ENCODE peak calls at places on chromosomes 11 and 22, in eight cellular contexts. K is NCI-H2081; A is DMS 273 treated with DMSO at 0.1 percent for 48 hours; U is stimulated activated naive CD4-positive, alpha-beta T cell; N is A549; J is GM10248; Z is activated CD4-positive, alpha-beta T cell treated with anti-CD3 and anti-CD28 coated beads, Interleukin-2, amount 50 U/mL, for 1 hour; O is stimulated activated effector memory CD8-positive, alpha-beta T cell treated with anti-CD3 and anti-CD28 coated beads, Interleukin-12 subunit alpha, Interleukin-12 subunit beta, amount 100 ng/mL, for 72 hours. G is an unnamed sample.

GRCh38 chr11:69205929-69206612 is 50.3 kb downstream of the SMIM38 start:
- DNase-seq in N (no peak), A (peak), U (no peak), K (no peak), J (no peak), Z (no peak), O (no peak), G (no peak)

GRCh38 chr11:125214466-125215204 is 50.1 kb downstream of the PKNOX2 start:
- DNase-seq in N (no peak), Z (no peak), O (no peak), U (no peak), K (no peak), A (no peak), J (no peak), G (no peak)

GRCh38 chr22:27851974-27852713 is 50.6 kb upstream of the MN1 start:
- DNase-seq in U (no peak), N (no peak), Z (no peak), A (no peak), K (peak), O (no peak), J (no peak), G (no peak)

GRCh38 chr11:103773059-103773458 is 263.4 kb upstream of the DDI1 start:
- DNase-seq in U (no peak), K (no peak), Z (no peak), A (no peak), O (no peak), N (no peak), J (no peak), G (no peak)

GRCh38 chr11:19244621-19245020 is 3.9 kb upstream of the E2F8 start:
- DNase-seq in O (no peak), U (no peak), A (no peak), K (no peak), Z (no peak), J (no peak), N (no peak), G (no peak)

GRCh38 chr11:10657308-10658271 is 36.0 kb downstream of the IRAG1 start:
- DNase-seq in Z (no peak), U (no peak), J (peak), O (peak), A (no peak), K (no peak), N (no peak), G (no peak)

GRCh38 chr11:94525933-94526332 is 13.7 kb downstream of the C11orf97 start:
- DNase-seq in N (no peak), K (no peak), J (no peak), O (no peak), U (no peak), Z (no peak), A (no peak), G (peak)

GRCh38 chr11:60193687-60194433 is 11.0 kb upstream of the MS4A6A start:
- DNase-seq in N (peak), K (peak), O (peak), A (no peak), J (peak), Z (peak), U (peak), G (peak)

GRCh38 chr11:63672934-63673539 is 1.9 kb upstream of the ATL3 start:
- DNase-seq in O (no peak), Z (no peak), K (no peak), U (no peak), J (no peak), N (no peak), A (no peak), G (no peak)

GRCh38 chr11:65879622-65880021 is at the start of gene CTSW:
- DNase-seq in K (no peak), J (no peak), N (no peak), U (no peak), Z (no peak), O (peak), A (no peak), G (no peak)

GRCh38 chr11:91394718-91395414 is 829.8 kb upstream of the FAT3 start:
- DNase-seq in K (peak), J (no peak), O (no peak), A (no peak), N (no peak), U (no peak), Z (no peak), G (no peak)

GRCh38 chr11:116217006-116217405 is 555.8 kb downstream of the BUD13 start:
- DNase-seq in K (peak), N (peak), O (no peak), J (no peak), Z (no peak), A (no peak), U (no peak), G (peak)

GRCh38 chr11:18457435-18457834 is 1.8 kb downstream of the LDHAL6A start:
- DNase-seq in A (no peak), U (no peak), N (peak), K (no peak), O (no peak), Z (no peak), J (no peak), G (no peak)

GRCh38 chr11:2290351-2290841 is 11.3 kb downstream of the C11orf21 start:
- DNase-seq in A (no peak), N (no peak), J (no peak), U (no peak), K (peak), O (peak), Z (no peak), G (no peak)

GRCh38 chr11:129973809-129974208 is 28.8 kb downstream of the PRDM10 start:
- DNase-seq in U (no peak), O (no peak), J (no peak), N (no peak), K (no peak), A (no peak), Z (no peak), G (peak)

GRCh38 chr11:3161309-3161708 is 3.8 kb downstream of the OSBPL5 start:
- DNase-seq in U (no peak), J (no peak), N (no peak), O (no peak), Z (no peak), K (no peak), A (no peak), G (peak)

GRCh38 chr22:36901411-36902142 is 11.9 kb upstream of the CSF2RB start:
- DNase-seq in N (no peak), U (no peak), O (no peak), Z (no peak), J (peak), A (no peak), K (no peak), G (no peak)

GRCh38 chr22:24706050-24706449 is 68.5 kb downstream of the PIWIL3 start:
- DNase-seq in N (no peak), Z (no peak), U (no peak), J (no peak), O (no peak), A (no peak), K (no peak), G (peak)

GRCh38 chr22:47839586-47840245 is 1077.3 kb downstream of the TBC1D22A start:
- DNase-seq in J (no peak), K (no peak), A (no peak), Z (no peak), U (no peak), N (no peak), O (no peak), G (peak)

GRCh38 chr22:33023119-33023827 is 34.9 kb downstream of the SYN3 start:
- DNase-seq in K (no peak), J (no peak), U (no peak), Z (no peak), O (no peak), N (no peak), A (no peak), G (no peak)

GRCh38 chr11:72352859-72353551 is 81.3 kb downstream of the CLPB start:
- DNase-seq in U (no peak), N (no peak), J (peak), A (peak), O (peak), K (no peak), Z (no peak), G (no peak)

GRCh38 chr11:92628401-92629292 is 340.8 kb upstream of the MTNR1B start:
- DNase-seq in A (no peak), K (peak), U (no peak), O (no peak), N (no peak), J (no peak), Z (no peak), G (no peak)

GRCh38 chr11:88482871-88483301 is 145.3 kb upstream of the CTSC start:
- DNase-seq in N (no peak), O (no peak), J (no peak), Z (no peak), A (no peak), K (no peak), U (no peak), G (no peak)

GRCh38 chr11:70625921-70626518 is 227.7 kb downstream of the CTTN start:
- DNase-seq in J (no peak), Z (no peak), O (no peak), K (no peak), U (no peak), A (no peak), N (no peak), G (no peak)

GRCh38 chr22:47781427-47782111 is 1019.1 kb downstream of the TBC1D22A start:
- DNase-seq in U (no peak), O (no peak), N (no peak), A (no peak), Z (no peak), K (no peak), J (no peak), G (no peak)

GRCh38 chr11:65565624-65566453 is 4.4 kb upstream of the ZNRD2 start:
- DNase-seq in N (no peak), K (no peak), U (no peak), Z (no peak), O (no peak), A (no peak), J (no peak), G (no peak)

GRCh38 chr11:68471360-68472340 is 11.1 kb downstream of the PPP6R3 start:
- DNase-seq in U (peak), O (peak), Z (peak), J (peak), A (no peak), K (no peak), N (no peak), G (no peak)

GRCh38 chr11:82858556-82859091 is 41.6 kb downstream of the PRCP start:
- DNase-seq in K (no peak), U (no peak), Z (no peak), A (no peak), O (no peak), N (no peak), J (no peak), G (no peak)

GRCh38 chr22:40323681-40324083 is 22.6 kb upstream of the ADSL start:
- DNase-seq in J (no peak), Z (no peak), U (peak), A (no peak), K (no peak), N (no peak), O (no peak), G (no peak)

GRCh38 chr22:35725521-35725920 is 7.8 kb downstream of the APOL5 start:
- DNase-seq in J (no peak), U (no peak), A (no peak), Z (no peak), N (no peak), O (no peak), K (no peak), G (no peak)

GRCh38 chr11:36711104-36711825 is 113.2 kb upstream of the RAG2 start:
- DNase-seq in J (no peak), O (no peak), A (no peak), K (no peak), N (peak), Z (no peak), U (no peak), G (no peak)

GRCh38 chr11:121757480-121758125 is 304.8 kb upstream of the SORL1-AS1 start:
- DNase-seq in U (no peak), Z (no peak), K (no peak), J (no peak), O (no peak), A (no peak), N (no peak), G (no peak)

GRCh38 chr22:19524170-19525115 is at the start of gene CLDN5:
- DNase-seq in N (no peak), K (no peak), Z (no peak), U (no peak), J (peak), A (peak), O (no peak), G (no peak)

GRCh38 chr11:63710476-63711217 is 29.3 kb downstream of the RTN3 start:
- DNase-seq in U (no peak), A (no peak), O (no peak), J (no peak), N (no peak), Z (no peak), K (no peak), G (no peak)

GRCh38 chr11:9765320-9766101 is 101.6 kb downstream of the SWAP70 start:
- DNase-seq in K (no peak), O (no peak), A (no peak), U (no peak), J (no peak), Z (no peak), N (no peak), G (no peak)

GRCh38 chr11:123238297-123238696 is 43.2 kb upstream of the CLMP start:
- DNase-seq in O (no peak), K (no peak), U (no peak), N (no peak), Z (no peak), A (no peak), J (no peak), G (no peak)

G was measured in upper lobe of left lung.